ENCODE peak calls at places on chromosomes 4 and X, in nine cellular contexts. O is A673; F is iris pigment epithelial cell; V is CD8-positive, alpha-beta memory T cell; H is amygdala; L is lung; X is HEK293T; G is naive B cell; N is NCI-H460. M is an unnamed sample.

GRCh38 chr4:118729287-118730286 is 44.4 kb downstream of the METTL14 start:
- DNase-seq in O (peak; percentile 4), F (peak; percentile 95), V (no peak), H (no peak), L (no peak), X (no peak), G (no peak), N (no peak), M (no peak)

GRCh38 chrX:155028749-155029360 is 2.2 kb downstream of the FUNDC2 start:
- DNase-seq in O (no peak), F (peak; percentile 72), V (no peak), H (no peak), L (no peak), X (no peak), G (no peak), N (peak; percentile 22), M (no peak)

GRCh38 chr4:182969651-182970279 is 52.6 kb upstream of the DCTD start:
- DNase-seq in O (no peak), F (no peak), V (no peak), H (no peak), L (no peak), X (no peak), G (no peak), N (no peak), M (no peak)

GRCh38 chr4:152118108-152118507 is 357.3 kb upstream of the GATB start:
- DNase-seq in O (no peak), F (no peak), V (no peak), H (no peak), L (no peak), X (no peak), G (no peak), N (no peak), M (no peak)

GRCh38 chr4:188053302-188053701 is 56.1 kb downstream of the TRIML2 start:
- DNase-seq in O (no peak), F (no peak), V (no peak), H (no peak), L (no peak), X (no peak), G (no peak), N (no peak), M (no peak)

GRCh38 chr4:100087743-100088142 is 102.5 kb downstream of the DDIT4L start:
- DNase-seq in O (no peak), F (no peak), V (no peak), H (no peak), L (no peak), X (no peak), G (no peak), N (no peak), M (no peak)

GRCh38 chr4:126441173-126441810 is 1126.5 kb downstream of the FAT4 start:
- DNase-seq in O (no peak), F (no peak), V (no peak), H (no peak), L (no peak), X (no peak), G (no peak), N (no peak), M (no peak)

GRCh38 chrX:6226053-6226645 is 2.5 kb downstream of the NLGN4X start:
- DNase-seq in O (peak; percentile 34), F (no peak), V (no peak), H (peak; percentile 15), L (no peak), X (no peak), G (no peak), N (no peak), M (no peak)

GRCh38 chrX:129739591-129739990 is 812 bp downstream of the XPNPEP2 start:
- DNase-seq in O (no peak), F (no peak), V (no peak), H (no peak), L (no peak), X (no peak), G (no peak), N (no peak), M (no peak)

GRCh38 chr4:176845636-176846035 is 52.9 kb upstream of the VEGFC start:
- DNase-seq in O (no peak), F (no peak), V (no peak), H (no peak), L (no peak), X (no peak), G (no peak), N (no peak), M (no peak)

GRCh38 chr4:80568891-80569290 is 233.4 kb downstream of the CFAP299 start:
- DNase-seq in O (no peak), F (no peak), V (no peak), H (no peak), L (no peak), X (no peak), G (no peak), N (no peak), M (no peak)

GRCh38 chr4:123386608-123387007 is 10.0 kb upstream of the SPRY1 start:
- DNase-seq in O (no peak), F (peak; percentile 67), V (no peak), H (no peak), L (no peak), X (no peak), G (no peak), N (no peak), M (no peak)

GRCh38 chr4:124265701-124266100 is 446.8 kb downstream of the ANKRD50 start:
- DNase-seq in O (no peak), F (peak; percentile 54), V (no peak), H (no peak), L (no peak), X (no peak), G (no peak), N (no peak), M (no peak)

GRCh38 chrX:16112428-16112827 is 10.9 kb upstream of the GRPR start:
- DNase-seq in O (no peak), F (no peak), V (no peak), H (no peak), L (no peak), X (no peak), G (no peak), N (no peak), M (no peak)

GRCh38 chr4:105147226-105148151 is 813 bp downstream of the TET2 start:
- DNase-seq in O (peak; percentile 67), F (peak; percentile 46), V (peak; percentile 3), H (peak; percentile 16), L (no peak), X (peak; percentile 15), G (peak; percentile 21), N (no peak), M (no peak)

GRCh38 chr4:182913621-182914020 is 3.6 kb downstream of the DCTD start:
- DNase-seq in O (no peak), F (no peak), V (no peak), H (no peak), L (no peak), X (no peak), G (no peak), N (no peak), M (no peak)

GRCh38 chrX:129777218-129777768 is 2.5 kb upstream of the SASH3 start:
- DNase-seq in O (no peak), F (no peak), V (peak; percentile 81), H (no peak), L (peak; percentile 44), X (no peak), G (peak; percentile 78), N (no peak), M (peak; percentile 69)

GRCh38 chr4:20430555-20430954 is 178.8 kb downstream of the SLIT2 start:
- DNase-seq in O (peak; percentile 40), F (peak; percentile 84), V (no peak), H (no peak), L (no peak), X (no peak), G (no peak), N (no peak), M (no peak)

GRCh38 chr4:4269326-4269725 is 20.6 kb downstream of the LYAR start:
- DNase-seq in O (no peak), F (no peak), V (peak; percentile 82), H (no peak), L (no peak), X (no peak), G (no peak), N (no peak), M (peak; percentile 37)

GRCh38 chrX:83145910-83146309 is 362.2 kb upstream of the POU3F4 start:
- DNase-seq in O (no peak), F (no peak), V (no peak), H (no peak), L (no peak), X (no peak), G (no peak), N (no peak), M (no peak)

GRCh38 chr4:27716693-27717505 is 856.3 kb downstream of the STIM2 start:
- DNase-seq in O (no peak), F (no peak), V (no peak), H (no peak), L (no peak), X (no peak), G (no peak), N (no peak), M (no peak)

M was measured in T-helper 9 cell.